ENCODE peak calls at places on chromosome 21, in seven cellular contexts. X is psoas muscle, H is thoracic aorta, M is heart left ventricle, U is neural progenitor cell, L is astrocyte of the cerebellum, O is HFF-Myc. D is an unnamed sample.

GRCh38 chr21:46115441-46116188 is 17.7 kb downstream of the COL6A2 start:
- DNase-seq in L (no peak), X (no peak), M (peak; percentile 5), U (no peak), H (no peak), O (no peak), D (no peak)

GRCh38 chr21:45589686-45590245 is 47.5 kb upstream of the SLC19A1 start:
- DNase-seq in M (no peak), U (no peak), O (no peak), H (no peak), X (no peak), L (no peak), D (no peak)

GRCh38 chr21:38179504-38179900 is 77.3 kb upstream of the KCNJ15 start:
- DNase-seq in M (no peak), X (no peak), L (no peak), O (no peak), H (no peak), U (no peak), D (no peak)

GRCh38 chr21:25133939-25134338 is 473.3 kb downstream of the MRPL39 start:
- DNase-seq in O (no peak), H (no peak), M (no peak), X (no peak), L (peak; percentile 78), U (no peak), D (no peak)

GRCh38 chr21:16891821-16892220 is 621.0 kb upstream of the CXADR start:
- DNase-seq in O (peak; percentile 9), L (peak; percentile 88), M (no peak), H (no peak), U (no peak), X (no peak), D (peak; percentile 45)

GRCh38 chr21:29676395-29676794 is 263.4 kb downstream of the GRIK1 start:
- DNase-seq in X (no peak), L (no peak), U (peak; percentile 12), H (no peak), M (no peak), O (no peak), D (no peak)

GRCh38 chr21:21200103-21200938 is 202.1 kb downstream of the NCAM2 start:
- DNase-seq in L (peak; percentile 95), M (peak; percentile 62), U (no peak), X (peak; percentile 44), O (peak; percentile 87), H (peak; percentile 36), D (peak; percentile 95)

GRCh38 chr21:29514652-29515247 is 216.0 kb downstream of the BACH1 start:
- DNase-seq in X (no peak), O (no peak), U (no peak), L (no peak), M (no peak), H (no peak), D (no peak)

GRCh38 chr21:32735524-32735923 is 7.7 kb upstream of the SYNJ1 start:
- DNase-seq in O (no peak), H (no peak), M (no peak), U (no peak), L (no peak), X (no peak), D (no peak)

GRCh38 chr21:31501921-31502320 is 157.6 kb upstream of the SOD1 start:
- DNase-seq in M (no peak), X (no peak), O (no peak), U (no peak), L (no peak), H (no peak), D (no peak)

GRCh38 chr21:36852864-36853263 is 113.6 kb downstream of the HLCS start:
- DNase-seq in X (no peak), O (no peak), M (no peak), H (no peak), U (no peak), L (no peak), D (no peak)

GRCh38 chr21:38597436-38597835 is 99.2 kb upstream of the ERG start:
- DNase-seq in H (no peak), X (no peak), O (no peak), U (no peak), L (no peak), M (no peak), D (no peak)

GRCh38 chr21:15514073-15514946 is 215.5 kb upstream of the USP25 start:
- DNase-seq in O (no peak), X (no peak), U (no peak), H (no peak), M (no peak), L (no peak), D (no peak)

GRCh38 chr21:25561668-25562641 is 45.3 kb downstream of the MRPL39 start:
- DNase-seq in X (peak; percentile 48), L (peak; percentile 49), M (peak; percentile 40), O (peak; percentile 30), U (peak; percentile 69), H (no peak), D (peak; percentile 60)

GRCh38 chr21:35932232-35932911 is 128.0 kb downstream of the SETD4 start:
- DNase-seq in M (peak; percentile 78), X (peak; percentile 61), U (no peak), L (peak; percentile 59), O (peak; percentile 96), H (no peak), D (peak; percentile 98)

GRCh38 chr21:46617267-46618051 is 12.6 kb upstream of the S100B start:
- DNase-seq in U (no peak), O (no peak), M (no peak), L (no peak), X (no peak), H (no peak), D (peak; percentile 41)

GRCh38 chr21:32257952-32258785 is 20.7 kb downstream of the MIS18A start:
- DNase-seq in O (peak; percentile 70), U (peak; percentile 88), X (peak; percentile 60), M (peak; percentile 63), H (no peak), L (peak; percentile 83), D (peak; percentile 80)

GRCh38 chr21:31370893-31371652 is 27.0 kb upstream of the TIAM1 start:
- DNase-seq in H (no peak), L (peak; percentile 34), M (no peak), O (no peak), X (no peak), U (no peak), D (peak; percentile 49)

GRCh38 chr21:30372139-30372770 is at the start of gene KRTAP13-2:
- DNase-seq in X (no peak), M (no peak), U (no peak), O (no peak), L (no peak), H (no peak), D (no peak)

GRCh38 chr21:21084179-21084578 is 86.0 kb downstream of the NCAM2 start:
- DNase-seq in M (no peak), L (peak; percentile 16), O (no peak), X (no peak), H (no peak), U (no peak), D (peak; percentile 22)

GRCh38 chr21:44378646-44379581 is 25.5 kb downstream of the TRPM2 start:
- DNase-seq in O (no peak), X (no peak), M (peak; percentile 4), U (no peak), L (no peak), H (no peak), D (no peak)

GRCh38 chr21:44376606-44377005 is 23.2 kb downstream of the TRPM2 start:
- DNase-seq in O (no peak), M (no peak), L (no peak), U (no peak), X (no peak), H (no peak), D (no peak)

GRCh38 chr21:44375686-44376320 is 22.4 kb downstream of the TRPM2 start:
- DNase-seq in U (no peak), X (no peak), L (no peak), H (no peak), M (peak; percentile 4), O (no peak), D (no peak)

GRCh38 chr21:44377922-44378645 is 24.7 kb downstream of the TRPM2 start:
- DNase-seq in M (no peak), O (no peak), U (no peak), H (no peak), L (no peak), X (no peak), D (no peak)

GRCh38 chr21:44377201-44377921 is 23.9 kb downstream of the TRPM2 start:
- DNase-seq in L (no peak), X (no peak), H (no peak), M (peak; percentile 4), U (peak; percentile 51), O (no peak), D (no peak)
- TF ChIP-seq CTCF in L (no peak), X (no peak), H (no peak), M (no peak), U (peak; percentile 40), O (no peak), D (no peak)

GRCh38 chr21:42653492-42654061 is at the start of gene PDE9A:
- DNase-seq in U (peak; percentile 94), L (no peak), O (no peak), H (no peak), M (peak; percentile 38), X (peak; percentile 31), D (no peak)
- H3K4me3 ChIP-seq in U (peak within 1 kb of the TSS; percentile 96), L (peak within 1 kb of the TSS; percentile 16), O (peak within 1 kb of the TSS; percentile 25), H (peak within 1 kb of the TSS; percentile 71), M (peak within 1 kb of the TSS; percentile 71), X (peak within 1 kb of the TSS; percentile 66), D (peak within 1 kb of the TSS; percentile 63)

GRCh38 chr21:18387994-18388393 is 15.6 kb downstream of the TMPRSS15 start:
- DNase-seq in X (no peak), L (no peak), M (no peak), H (no peak), U (no peak), O (no peak), D (no peak)
- TF ChIP-seq CTCF in X (no peak), L (no peak), M (no peak), H (no peak), U (peak; percentile 20), O (no peak), D (no peak)

DNA sequence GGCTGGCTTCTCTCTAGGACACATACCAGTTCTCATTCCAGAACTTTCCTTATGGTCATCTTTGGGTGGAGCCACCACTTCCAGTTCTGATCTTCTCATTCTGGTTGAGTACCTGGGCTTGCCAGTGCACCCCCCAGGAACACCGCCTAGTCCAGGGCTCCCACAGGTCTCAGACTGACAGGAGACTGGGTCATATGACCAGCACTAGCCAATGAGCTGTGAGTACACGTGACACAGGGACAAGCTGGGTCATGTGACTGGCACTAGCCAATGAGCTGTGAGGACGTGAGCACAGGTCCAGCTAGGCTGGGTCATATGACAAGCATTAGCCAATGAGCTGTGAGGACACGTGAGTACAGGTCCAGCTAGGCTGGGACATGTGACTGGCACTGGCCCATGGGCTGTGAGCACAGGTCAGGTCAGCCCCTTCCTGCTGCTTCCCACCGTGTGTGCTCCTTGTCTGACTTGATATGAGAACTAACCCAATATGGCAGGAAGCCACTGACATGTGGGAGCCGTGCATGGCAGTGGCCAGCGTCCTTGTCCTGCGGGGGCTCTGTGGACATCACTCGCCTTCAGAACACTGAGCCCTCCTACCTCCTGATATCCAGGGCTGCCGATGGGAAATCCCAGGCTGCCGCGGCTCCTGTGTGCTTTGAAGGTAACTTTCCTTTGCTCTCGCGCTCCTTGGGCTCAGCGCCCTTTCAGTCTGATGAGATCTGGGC is 22.7 kb downstream of the KRTAP10-1 start:
- DNase-seq in O (no peak), M (no peak), L (no peak), U (no peak), H (no peak), X (no peak), D (no peak)
- H3K4me3 ChIP-seq in O (no peak overlapping the region), M (no peak overlapping the region), L (no peak overlapping the region), U (no peak overlapping the region), H (no peak overlapping the region), X (no peak overlapping the region), D (no peak overlapping the region)